ENCODE peak calls at places on chromosomes 1 and 21, in nine cellular contexts. Y is adrenal gland; R is pancreas; W is A549; F is NCI-H1092 treated with DMSO at 0.1 percent for 48 hours; O is CD4-positive, alpha-beta T cell; A is ureter; U is NCI-H1105; D is activated naive CD4-positive, alpha-beta T cell. E is an unnamed sample.

GRCh38 chr1:5348732-5349465 is 643.3 kb downstream of the NPHP4 start:
- DNase-seq in Y (no peak), A (no peak), U (no peak), F (no peak), R (no peak), O (no peak), W (no peak), D (no peak), E (no peak)

GRCh38 chr21:16117851-16118592 is 388.2 kb downstream of the USP25 start:
- DNase-seq in F (no peak), R (no peak), Y (no peak), D (no peak), A (no peak), U (no peak), O (no peak), W (no peak), E (peak)

GRCh38 chr1:201628490-201628889 is 89.6 kb downstream of the NAV1 start:
- DNase-seq in U (peak), A (no peak), F (peak), D (no peak), R (no peak), W (no peak), O (no peak), Y (no peak), E (no peak)

GRCh38 chr1:212814989-212815388 is 23.3 kb downstream of the TATDN3 start:
- DNase-seq in D (no peak), Y (no peak), F (no peak), O (no peak), W (no peak), U (no peak), A (no peak), R (no peak), E (no peak)

GRCh38 chr1:54227091-54227602 is 27.2 kb downstream of the MRPL37 start:
- DNase-seq in W (peak), A (no peak), U (no peak), R (peak), F (no peak), D (no peak), Y (peak), O (no peak), E (peak)

GRCh38 chr1:243580072-243580471 is 270.0 kb downstream of the AKT3 start:
- DNase-seq in D (no peak), O (no peak), Y (no peak), F (no peak), R (no peak), A (no peak), W (no peak), U (no peak), E (no peak)

GRCh38 chr1:178134061-178134460 is 40.2 kb downstream of the RASAL2 start:
- DNase-seq in O (no peak), A (no peak), W (no peak), F (no peak), Y (peak), U (no peak), R (no peak), D (no peak), E (peak)

GRCh38 chr1:37717631-37718030 is 25.3 kb downstream of the CDCA8 start:
- DNase-seq in W (no peak), A (no peak), Y (no peak), O (no peak), U (no peak), D (no peak), R (no peak), F (no peak), E (no peak)

GRCh38 chr1:20601123-20601825 is 12.4 kb downstream of the CDA start:
- DNase-seq in D (no peak), W (no peak), R (no peak), Y (no peak), O (no peak), F (no peak), U (no peak), A (no peak), E (no peak)

GRCh38 chr1:84271452-84272273 is 29.8 kb upstream of the SAMD13 start:
- DNase-seq in W (no peak), O (no peak), F (peak), R (no peak), A (no peak), D (no peak), U (no peak), Y (no peak), E (no peak)

GRCh38 chr1:229223498-229223897 is 47.4 kb upstream of the RAB4A start:
- DNase-seq in D (no peak), A (no peak), U (no peak), R (peak), W (no peak), Y (peak), O (no peak), F (no peak), E (no peak)

GRCh38 chr1:210070531-210070930 is 132.5 kb downstream of the SYT14 start:
- DNase-seq in D (no peak), A (no peak), O (no peak), R (no peak), U (no peak), Y (no peak), W (no peak), F (no peak), E (no peak)

GRCh38 chr1:147852706-147853225 is 49.8 kb upstream of the GJA8 start:
- DNase-seq in A (no peak), F (no peak), Y (peak), U (no peak), R (no peak), W (no peak), O (no peak), D (no peak), E (no peak)

GRCh38 chr1:30407862-30408580 is 315.4 kb downstream of the MATN1 start:
- DNase-seq in W (no peak), U (no peak), Y (no peak), O (no peak), R (no peak), F (no peak), D (no peak), A (peak), E (no peak)

GRCh38 chr1:242205622-242206489 is 207.0 kb upstream of the MAP1LC3C start:
- DNase-seq in U (no peak), O (no peak), D (no peak), A (no peak), F (no peak), W (no peak), Y (no peak), R (no peak), E (no peak)

GRCh38 chr1:77900687-77901293 is 12.4 kb downstream of the NEXN start:
- DNase-seq in D (no peak), R (peak), O (no peak), F (peak), Y (no peak), W (peak), A (no peak), U (peak), E (no peak)

GRCh38 chr1:7580923-7581753 is 190.0 kb upstream of the VAMP3 start:
- DNase-seq in R (no peak), A (no peak), W (no peak), D (no peak), O (no peak), U (no peak), Y (no peak), F (peak), E (peak)

GRCh38 chr1:162554258-162554657 is 7.3 kb upstream of the UAP1 start:
- DNase-seq in R (no peak), A (no peak), F (no peak), U (no peak), Y (no peak), O (no peak), D (no peak), W (no peak), E (no peak)

GRCh38 chr1:40939320-40940059 is 40.0 kb upstream of the CTPS1 start:
- DNase-seq in U (no peak), Y (peak), A (no peak), O (no peak), F (no peak), R (peak), W (no peak), D (no peak), E (peak)

GRCh38 chr1:219544163-219544846 is 68.6 kb downstream of the ZC3H11B start:
- DNase-seq in U (no peak), R (no peak), W (no peak), F (no peak), O (no peak), Y (no peak), D (no peak), A (no peak), E (no peak)

GRCh38 chr21:42294273-42294880 is 20.8 kb downstream of the TFF3 start:
- DNase-seq in O (no peak), U (no peak), F (peak), W (no peak), D (no peak), Y (no peak), A (no peak), R (no peak), E (no peak)

GRCh38 chr1:43719063-43719462 is 11.7 kb downstream of the ST3GAL3 start:
- DNase-seq in W (no peak), D (no peak), O (no peak), F (no peak), R (no peak), Y (no peak), U (no peak), A (no peak), E (no peak)

GRCh38 chr1:43774359-43774758 is 67.0 kb downstream of the ST3GAL3 start:
- DNase-seq in F (no peak), D (no peak), R (no peak), A (no peak), U (no peak), O (no peak), W (no peak), Y (peak), E (peak)

GRCh38 chr1:4027492-4028138 is 127.5 kb upstream of the C1orf174 start:
- DNase-seq in Y (no peak), F (no peak), O (no peak), W (no peak), R (no peak), U (no peak), A (no peak), D (peak), E (no peak)

GRCh38 chr1:81690881-81691453 is 109.8 kb upstream of the ADGRL2 start:
- DNase-seq in U (no peak), O (no peak), D (no peak), A (no peak), F (no peak), W (no peak), R (no peak), Y (no peak), E (no peak)

GRCh38 chr1:3064901-3065300 is 4.1 kb upstream of the PRDM16 start:
- DNase-seq in W (no peak), A (no peak), U (no peak), F (no peak), R (no peak), Y (peak), D (no peak), O (no peak), E (no peak)

GRCh38 chr1:10795305-10796021 is 983 bp downstream of the CASZ1 start:
- DNase-seq in R (no peak), U (peak), F (peak), O (no peak), A (no peak), W (no peak), D (no peak), Y (peak), E (no peak)

GRCh38 chr1:39165049-39165448 is 39.4 kb upstream of the MACF1 start:
- DNase-seq in W (no peak), A (no peak), Y (no peak), D (no peak), O (no peak), U (no peak), F (no peak), R (no peak), E (no peak)

GRCh38 chr1:170155055-170155454 is 9.3 kb downstream of the NTMT2 start:
- DNase-seq in R (no peak), Y (no peak), O (no peak), W (no peak), U (no peak), F (no peak), D (no peak), A (no peak), E (no peak)

GRCh38 chr1:93140106-93140505 is 40.1 kb downstream of the TMED5 start:
- DNase-seq in O (no peak), Y (no peak), F (no peak), D (no peak), U (no peak), A (no peak), R (no peak), W (no peak), E (no peak)

GRCh38 chr1:238701024-238701423 is 685.3 kb upstream of the CHRM3 start:
- DNase-seq in F (no peak), U (no peak), Y (no peak), O (no peak), W (no peak), D (no peak), R (no peak), A (no peak), E (no peak)

GRCh38 chr21:39542736-39543135 is 70.0 kb upstream of the B3GALT5 start:
- DNase-seq in A (no peak), F (no peak), U (no peak), O (no peak), R (no peak), D (no peak), Y (no peak), W (no peak), E (no peak)

GRCh38 chr1:205916541-205916940 is 26.7 kb downstream of the SLC26A9 start:
- DNase-seq in W (no peak), F (no peak), Y (no peak), R (no peak), A (no peak), U (no peak), O (no peak), D (no peak), E (peak)

GRCh38 chr1:114107474-114108175 is 46.0 kb downstream of the SYT6 start:
- DNase-seq in F (peak), O (no peak), U (no peak), Y (no peak), D (no peak), R (no peak), W (no peak), A (no peak), E (no peak)

GRCh38 chr1:75092141-75092540 is 42.0 kb upstream of the LHX8 start:
- DNase-seq in Y (no peak), O (no peak), A (no peak), U (no peak), W (no peak), R (no peak), F (no peak), D (no peak), E (no peak)

GRCh38 chr1:161949543-161949942 is 74.1 kb downstream of the OLFML2B start:
- DNase-seq in Y (no peak), U (no peak), F (no peak), W (no peak), D (no peak), A (no peak), R (no peak), O (no peak), E (no peak)

GRCh38 chr1:205812271-205812877 is 624 bp downstream of the SLC41A1 start:
- DNase-seq in F (no peak), Y (no peak), U (no peak), W (peak), A (no peak), D (no peak), O (no peak), R (no peak), E (no peak)

GRCh38 chr1:151132676-151133338 is 13.6 kb downstream of the SEMA6C start:
- DNase-seq in A (no peak), Y (no peak), D (no peak), W (no peak), O (no peak), U (no peak), F (no peak), R (no peak), E (no peak)

E was measured in GM04503.